ENCODE peak calls at places on chromosomes 3 and 15, in four cellular contexts. V, J, O and Z are unnamed samples.

GRCh38 chr3:187896664-187897063 is 151.4 kb upstream of the BCL6 start:
- DNase-seq in J (no peak), V (no peak), O (no peak), Z (no peak)

GRCh38 chr15:78177447-78177873 is 28.3 kb downstream of the IDH3A start:
- DNase-seq in J (no peak), O (peak; percentile 62), V (peak; percentile 30), Z (peak; percentile 64)

GRCh38 chr15:79248183-79248582 is 34.3 kb upstream of the ANKRD34C start:
- DNase-seq in V (no peak), O (no peak), J (no peak), Z (no peak)

GRCh38 chr3:124121379-124122336 is 129.7 kb upstream of the ROPN1 start:
- DNase-seq in V (no peak), J (no peak), O (no peak), Z (no peak)

GRCh38 chr3:150365132-150365604 is 42.9 kb upstream of the TSC22D2 start:
- DNase-seq in O (peak; percentile 16), J (peak; percentile 53), V (no peak), Z (peak; percentile 24)

GRCh38 chr3:58250093-58250707 is 12.6 kb downstream of the ABHD6 start:
- DNase-seq in V (no peak), O (no peak), J (no peak), Z (no peak)

GRCh38 chr3:139132976-139133375 is 88.3 kb upstream of the PRR23C start:
- DNase-seq in V (no peak), O (no peak), J (no peak), Z (no peak)

GRCh38 chr3:10268116-10268515 is 19.9 kb downstream of the TATDN2 start:
- DNase-seq in V (no peak), J (no peak), O (no peak), Z (no peak)

GRCh38 chr3:31252216-31253185 is 280.2 kb upstream of the STT3B start:
- DNase-seq in V (no peak), J (no peak), O (no peak), Z (no peak)

GRCh38 chr15:32651229-32651837 is 9.8 kb downstream of the SCG5 start:
- DNase-seq in V (peak; percentile 48), J (no peak), O (peak; percentile 61), Z (peak; percentile 79)

GRCh38 chr3:264394-265156 is 68.0 kb downstream of the CHL1 start:
- DNase-seq in J (no peak), V (peak; percentile 99), O (peak; percentile 25), Z (no peak)

GRCh38 chr3:170603770-170604510 is 18.1 kb upstream of the SLC7A14 start:
- DNase-seq in O (no peak), V (no peak), J (no peak), Z (no peak)

GRCh38 chr15:27260523-27260922 is 289.5 kb downstream of the GABRG3 start:
- DNase-seq in J (no peak), O (no peak), V (no peak), Z (no peak)

GRCh38 chr3:161371441-161372320 is at the start of gene SPTSSB:
- DNase-seq in O (peak; percentile 3), V (peak; percentile 42), J (no peak), Z (peak; percentile 9)

GRCh38 chr3:161369531-161369930 is 1.8 kb downstream of the SPTSSB start:
- DNase-seq in J (no peak), O (no peak), V (no peak), Z (no peak)

DNA sequence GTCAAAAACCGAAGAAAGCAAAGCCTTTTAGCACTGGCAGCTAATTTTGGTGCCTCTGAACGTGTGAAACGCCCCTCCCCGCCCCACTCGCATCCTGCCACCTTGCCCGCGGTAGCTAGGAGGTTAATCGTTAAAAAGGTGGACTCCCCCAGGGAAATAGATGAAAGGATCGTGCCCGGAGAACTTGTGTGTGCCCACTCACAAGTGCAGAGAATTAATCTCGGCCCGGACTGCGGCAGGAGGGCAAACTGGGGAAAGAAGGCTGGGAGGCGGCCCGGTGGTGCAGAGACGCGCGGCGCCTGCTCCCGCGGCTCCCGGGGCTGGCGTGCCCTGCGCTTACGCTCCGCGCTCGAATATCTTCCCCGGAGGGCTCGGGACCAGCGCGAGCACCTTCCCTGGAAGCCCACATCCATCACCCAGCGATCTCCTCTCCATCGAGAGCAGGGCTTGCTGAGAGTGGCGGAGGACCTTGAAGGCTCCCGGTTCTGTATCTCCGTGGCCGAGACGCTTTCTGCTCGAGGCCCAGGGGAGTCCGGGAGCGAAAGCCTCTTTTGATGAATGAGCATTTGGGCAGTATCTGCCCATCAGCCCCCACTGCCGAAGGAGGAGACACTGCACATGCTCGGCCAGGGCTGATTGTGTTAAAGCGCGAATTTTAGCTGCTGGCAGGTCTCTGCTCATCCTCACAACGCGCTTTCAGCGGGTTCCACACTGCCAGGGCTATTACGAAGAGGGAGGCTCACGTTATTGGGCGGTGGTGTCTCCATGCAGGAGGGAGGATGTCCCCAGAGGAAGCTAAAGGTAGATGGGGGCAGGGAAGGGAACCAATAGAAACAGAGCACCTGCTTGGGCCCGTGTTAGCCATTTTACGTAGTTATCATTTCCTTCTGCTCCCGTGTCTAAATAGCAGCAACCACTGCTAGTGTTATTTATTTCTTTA is 1.3 kb upstream of the SPTSSB start:
- DNase-seq in O (no peak), J (no peak), V (no peak), Z (no peak)
- TF ChIP-seq MYC in O (no peak), J (no peak), V (no peak), Z (no peak)

GRCh38 chr3:122149228-122149627 is 34.2 kb upstream of the CASR start:
- DNase-seq in V (no peak), O (no peak), J (no peak), Z (no peak)

GRCh38 chr3:122151480-122151879 is 32.0 kb upstream of the CASR start:
- DNase-seq in J (no peak), O (no peak), V (no peak), Z (no peak)

GRCh38 chr3:122146466-122146865 is 37.0 kb upstream of the CASR start:
- DNase-seq in V (no peak), O (no peak), J (peak; percentile 37), Z (no peak)
- TF ChIP-seq MYC in V (no peak), O (no peak), J (no peak), Z (no peak)

GRCh38 chr3:99720985-99721632 is 82.7 kb downstream of the COL8A1 start:
- DNase-seq in V (no peak), J (no peak), O (no peak), Z (no peak)
- TF ChIP-seq MYC in V (no peak), J (no peak), O (no peak), Z (no peak)

GRCh38 chr3:184255291-184256039 is 5.9 kb downstream of the CAMK2N2 start:
- DNase-seq in J (no peak), V (no peak), O (no peak), Z (no peak)
- TF ChIP-seq MYC in J (no peak), V (no peak), O (no peak), Z (no peak)

GRCh38 chr3:119676020-119676419 is 1.2 kb downstream of the COX17 start:
- DNase-seq in O (no peak), J (no peak), V (no peak), Z (no peak)

GRCh38 chr3:119677641-119677934 is 382 bp upstream of the COX17 start:
- DNase-seq in J (no peak), O (no peak), V (no peak), Z (no peak)

GRCh38 chr3:119673875-119674274 is 3.3 kb downstream of the COX17 start:
- DNase-seq in O (no peak), V (no peak), J (no peak), Z (no peak)

GRCh38 chr3:119676771-119677640 is at the start of gene COX17:
- DNase-seq in O (peak; percentile 95), J (peak; percentile 99), V (peak; percentile 97), Z (peak; percentile 94)

DNA sequence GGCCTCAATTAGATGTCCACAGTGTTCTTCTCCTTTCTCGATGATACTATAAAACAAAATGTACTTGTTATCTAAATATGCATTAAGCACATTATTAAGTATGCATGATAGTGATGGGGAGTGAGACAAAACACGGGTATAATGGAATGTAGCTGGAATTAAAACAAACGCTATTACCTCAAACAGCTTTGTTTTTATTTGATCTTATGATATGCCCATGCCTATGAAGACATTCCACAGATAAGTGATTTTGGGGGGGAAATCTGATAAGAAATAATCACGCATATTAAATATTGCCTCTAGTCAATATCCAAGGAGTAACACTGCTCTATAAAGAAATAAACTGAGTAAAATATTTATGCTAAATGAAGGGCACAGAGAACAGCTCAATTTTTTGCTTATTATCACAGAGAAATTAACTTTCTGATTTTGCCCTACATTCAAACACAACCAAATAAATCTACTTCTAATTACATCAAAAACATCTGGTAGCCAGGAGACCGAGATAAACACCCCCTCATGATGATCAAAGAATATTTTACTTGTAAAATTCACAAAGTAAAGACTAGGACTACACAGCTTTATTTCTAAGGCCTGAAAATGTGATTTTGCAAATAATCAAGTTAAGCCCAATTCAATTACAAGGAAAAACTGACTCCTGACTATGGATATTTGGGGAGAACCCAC is 1.9 kb downstream of the COX17 start:
- DNase-seq in V (no peak), J (no peak), O (no peak), Z (no peak)
- TF ChIP-seq MYC in V (no peak), J (no peak), O (no peak), Z (no peak)